ENCODE peak calls at places on chromosomes 2 and 18, in nine cellular contexts. P is BJ; H is cardiac fibroblast; W is GM12865; Q is ovary; R is right lobe of liver; D is CD8-positive, alpha-beta T cell; C is GM12864; T is HFF-Myc. V is an unnamed sample.

GRCh38 chr2:134253804-134254203 is at the start of gene MGAT5:
- DNase-seq in R (no peak), W (peak), C (no peak), H (no peak), D (no peak), Q (no peak), T (no peak), P (no peak), V (no peak)

GRCh38 chr2:239770240-239770639 is 254.9 kb downstream of the NDUFA10 start:
- DNase-seq in C (no peak), R (no peak), D (no peak), H (no peak), Q (no peak), W (no peak), P (no peak), T (no peak), V (no peak)

GRCh38 chr18:45760443-45761036 is 36.6 kb downstream of the SLC14A1 start:
- DNase-seq in R (no peak), T (no peak), D (no peak), Q (no peak), P (no peak), C (no peak), W (no peak), H (no peak), V (no peak)

GRCh38 chr2:172449916-172450550 is 22.6 kb downstream of the ITGA6 start:
- DNase-seq in R (no peak), T (no peak), D (no peak), C (no peak), Q (no peak), P (no peak), W (no peak), H (no peak), V (no peak)

GRCh38 chr2:187541086-187542085 is 12.8 kb downstream of the TFPI start:
- DNase-seq in Q (no peak), T (peak), C (no peak), D (no peak), P (peak), R (no peak), W (no peak), H (peak), V (peak)

GRCh38 chr2:179024445-179024844 is 25.5 kb downstream of the CCDC141 start:
- DNase-seq in C (no peak), T (no peak), D (no peak), H (no peak), P (no peak), R (no peak), Q (no peak), W (peak), V (no peak)

GRCh38 chr2:10873790-10874437 is 37.8 kb upstream of the KCNF1 start:
- DNase-seq in W (peak), H (peak), T (no peak), D (no peak), R (no peak), C (no peak), P (no peak), Q (no peak), V (peak)

GRCh38 chr2:122338000-122338399 is 582.5 kb downstream of the TSN start:
- DNase-seq in Q (no peak), T (no peak), P (no peak), H (no peak), D (no peak), W (no peak), C (no peak), R (no peak), V (no peak)

GRCh38 chr18:49238433-49239042 is 221.9 kb downstream of the DYM start:
- DNase-seq in T (no peak), C (no peak), Q (no peak), R (no peak), W (peak), H (peak), D (no peak), P (no peak), V (no peak)

GRCh38 chr2:217975626-217976025 is 27.2 kb downstream of the TNS1 start:
- DNase-seq in R (no peak), C (no peak), D (no peak), W (no peak), Q (no peak), T (no peak), H (no peak), P (no peak), V (no peak)

GRCh38 chr2:221444106-221444505 is 128.0 kb downstream of the EPHA4 start:
- DNase-seq in H (peak), D (no peak), P (peak), R (no peak), C (no peak), W (no peak), Q (no peak), T (peak), V (no peak)

GRCh38 chr2:215517391-215517790 is 81.5 kb upstream of the FN1 start:
- DNase-seq in D (no peak), T (no peak), H (no peak), C (no peak), Q (no peak), W (no peak), R (no peak), P (no peak), V (no peak)

GRCh38 chr2:39625193-39625926 is 40.4 kb upstream of the TMEM178A start:
- DNase-seq in H (no peak), P (no peak), C (no peak), Q (no peak), T (no peak), R (no peak), W (no peak), D (no peak), V (no peak)

GRCh38 chr2:18156002-18156401 is 277.5 kb downstream of the KCNS3 start:
- DNase-seq in T (no peak), Q (no peak), D (no peak), H (no peak), P (no peak), W (no peak), C (no peak), R (no peak), V (no peak)

GRCh38 chr2:205774028-205774427 is 91.7 kb downstream of the NRP2 start:
- DNase-seq in R (no peak), P (no peak), C (no peak), T (no peak), H (no peak), Q (no peak), W (no peak), D (no peak), V (no peak)

GRCh38 chr2:168622559-168622958 is 166.5 kb downstream of the CERS6 start:
- DNase-seq in D (no peak), H (no peak), Q (no peak), T (no peak), R (no peak), C (no peak), P (no peak), W (no peak), V (no peak)

GRCh38 chr2:30862054-30862651 is 54.9 kb upstream of the CAPN13 start:
- DNase-seq in R (peak), D (no peak), P (peak), T (peak), C (peak), W (peak), Q (no peak), H (peak), V (peak)

GRCh38 chr2:191746306-191746705 is 68.4 kb downstream of the NABP1 start:
- DNase-seq in R (no peak), Q (no peak), C (no peak), W (no peak), H (no peak), P (peak), D (no peak), T (peak), V (no peak)

GRCh38 chr2:100733344-100734187 is 86.4 kb upstream of the NPAS2 start:
- DNase-seq in P (no peak), H (peak), C (no peak), D (no peak), T (no peak), R (peak), Q (no peak), W (no peak), V (no peak)

GRCh38 chr2:7203056-7203467 is 285.9 kb downstream of the RNF144A start:
- DNase-seq in T (peak), P (no peak), R (peak), D (peak), C (peak), W (peak), Q (no peak), H (peak), V (peak)

GRCh38 chr2:182611009-182611408 is 105.0 kb upstream of the DNAJC10 start:
- DNase-seq in R (no peak), P (no peak), D (no peak), T (no peak), H (no peak), W (no peak), C (no peak), Q (no peak), V (no peak)

GRCh38 chr18:58043452-58044369 is at the start of gene NEDD4L:
- DNase-seq in W (peak), Q (peak), P (peak), R (peak), T (peak), D (peak), H (peak), C (peak), V (no peak)

GRCh38 chr2:237262838-237263771 is 150.9 kb downstream of the COL6A3 start:
- DNase-seq in Q (no peak), T (no peak), W (no peak), R (no peak), H (peak), P (peak), D (no peak), C (no peak), V (peak)

GRCh38 chr2:84052043-84052442 is 407.0 kb downstream of the SUCLG1 start:
- DNase-seq in W (no peak), D (no peak), H (no peak), Q (no peak), T (no peak), P (no peak), C (no peak), R (no peak), V (no peak)

GRCh38 chr18:74234326-74235171 is 57.2 kb downstream of the CYB5A start:
- DNase-seq in T (no peak), C (no peak), D (no peak), Q (peak), P (no peak), W (no peak), H (peak), R (no peak), V (no peak)

GRCh38 chr2:106065268-106065982 is 128.7 kb downstream of the UXS1 start:
- DNase-seq in Q (peak), W (no peak), T (no peak), C (no peak), H (no peak), D (no peak), R (no peak), P (no peak), V (no peak)

GRCh38 chr2:106070181-106070580 is 123.9 kb downstream of the UXS1 start:
- DNase-seq in T (no peak), R (no peak), H (no peak), P (no peak), C (no peak), D (no peak), W (no peak), Q (no peak), V (no peak)

GRCh38 chr2:106062627-106063026 is 131.5 kb downstream of the UXS1 start:
- DNase-seq in D (no peak), P (no peak), W (no peak), Q (no peak), H (no peak), C (no peak), R (no peak), T (no peak), V (no peak)

GRCh38 chr2:106068415-106068814 is 125.7 kb downstream of the UXS1 start:
- DNase-seq in Q (no peak), H (no peak), P (no peak), D (no peak), W (no peak), C (no peak), T (no peak), R (no peak), V (no peak)

DNA sequence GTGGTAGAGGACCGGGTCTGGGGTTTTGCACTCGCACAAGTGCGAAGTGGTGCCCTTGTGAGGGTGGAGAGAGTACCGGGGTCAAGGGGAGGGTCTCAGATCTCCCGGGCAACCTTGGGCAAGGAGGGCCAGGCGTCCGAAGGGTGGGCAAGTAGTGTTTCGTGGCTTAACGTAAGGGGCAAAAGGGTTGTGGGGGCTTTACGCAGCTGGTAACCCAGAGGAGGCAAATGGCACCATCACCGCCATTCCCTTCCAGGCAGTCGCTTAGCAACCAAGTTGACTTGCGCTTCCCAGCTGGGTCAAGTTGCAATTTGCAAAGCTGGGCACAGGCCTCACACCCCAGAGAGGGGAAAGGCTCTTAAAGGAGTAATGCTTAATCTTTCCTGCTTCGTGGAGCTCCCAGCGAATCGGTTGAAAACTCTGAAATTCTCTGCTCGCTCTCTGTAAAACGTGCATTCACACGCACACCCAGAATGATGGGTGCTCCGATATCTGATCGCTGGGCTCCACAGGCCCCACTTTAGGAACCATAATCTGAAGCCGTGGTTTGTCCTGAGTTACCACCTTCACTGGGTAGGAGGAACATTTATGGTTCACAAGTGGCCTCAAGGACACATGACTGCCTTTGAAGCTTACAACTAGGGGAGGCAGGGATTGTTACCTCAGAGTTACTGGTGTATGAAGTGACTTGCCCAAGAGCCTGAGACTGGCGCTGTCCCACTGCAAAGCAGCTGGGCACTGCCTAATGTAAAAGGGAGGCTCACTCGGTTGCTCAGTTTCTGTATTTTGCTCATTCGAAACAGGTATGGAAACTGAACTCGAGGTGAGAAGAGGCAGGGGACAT is 127.9 kb downstream of the UXS1 start:
- DNase-seq in Q (no peak), D (no peak), T (no peak), R (no peak), C (no peak), H (no peak), W (no peak), P (no peak), V (no peak)
- H3K4me3 ChIP-seq in Q (peak), D (peak), T (no peak), R (no peak), C (no peak), H (no peak), W (no peak), P (no peak), V (no peak)

DNA sequence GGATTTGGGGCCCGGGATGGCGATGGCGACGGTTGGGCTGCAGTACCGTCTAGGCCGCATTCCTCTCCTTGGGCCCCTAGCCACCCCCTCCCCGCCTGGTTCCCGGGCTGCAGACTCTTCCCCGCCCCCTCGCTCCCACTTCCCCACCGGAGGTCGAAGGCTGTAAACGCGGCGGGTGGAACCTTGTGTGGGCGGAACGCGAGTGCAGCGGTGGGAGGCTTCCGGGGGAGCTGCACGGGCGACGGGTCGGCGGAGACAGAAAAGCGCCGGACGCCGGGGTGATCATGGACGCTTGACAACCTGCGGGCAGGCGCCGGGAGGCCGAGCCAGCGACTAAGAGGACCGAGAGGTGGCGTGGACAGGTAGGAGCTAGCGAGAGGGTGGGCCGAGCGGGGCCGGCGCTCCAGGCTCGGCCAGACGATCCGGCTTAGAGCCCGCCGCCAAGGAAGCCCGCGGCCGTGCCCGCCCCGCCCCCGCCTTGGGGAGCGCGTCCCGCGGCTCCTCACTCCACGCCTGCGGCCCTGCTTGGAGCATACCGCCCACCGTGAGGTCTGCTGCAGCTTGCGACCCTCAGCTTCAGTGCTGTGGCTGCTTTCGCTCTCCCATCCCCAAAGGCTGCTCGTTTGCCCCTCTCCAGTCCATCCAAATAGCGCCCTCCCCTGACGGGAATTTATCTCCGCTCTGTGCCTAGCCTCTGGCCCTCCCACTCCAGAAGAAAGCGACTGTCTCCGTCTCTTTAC is at the start of gene COPS7B:
- DNase-seq in Q (peak), P (no peak), H (peak), W (peak), R (peak), T (peak), D (peak), C (peak), V (no peak)
- TF ChIP-seq CTCF in Q (no peak), P (peak), H (peak), W (peak), R (peak), T (peak), D (peak), C (peak), V (peak)

GRCh38 chr2:157443795-157444642 is at the start of gene CYTIP:
- DNase-seq in Q (no peak), W (peak), T (no peak), D (no peak), H (no peak), C (peak), P (no peak), R (no peak), V (no peak)
- H3K4me3 ChIP-seq in Q (no peak), W (peak), T (no peak), D (peak), H (no peak), C (peak), P (no peak), R (peak), V (no peak)

GRCh38 chr18:6482198-6482977 is 67.7 kb upstream of the L3MBTL4 start:
- DNase-seq in H (peak), C (peak), Q (peak), D (no peak), T (peak), P (no peak), R (peak), W (peak), V (no peak)
- TF ChIP-seq CTCF in H (peak), C (peak), Q (peak), D (no peak), T (peak), P (peak), R (peak), W (peak), V (peak)

DNA sequence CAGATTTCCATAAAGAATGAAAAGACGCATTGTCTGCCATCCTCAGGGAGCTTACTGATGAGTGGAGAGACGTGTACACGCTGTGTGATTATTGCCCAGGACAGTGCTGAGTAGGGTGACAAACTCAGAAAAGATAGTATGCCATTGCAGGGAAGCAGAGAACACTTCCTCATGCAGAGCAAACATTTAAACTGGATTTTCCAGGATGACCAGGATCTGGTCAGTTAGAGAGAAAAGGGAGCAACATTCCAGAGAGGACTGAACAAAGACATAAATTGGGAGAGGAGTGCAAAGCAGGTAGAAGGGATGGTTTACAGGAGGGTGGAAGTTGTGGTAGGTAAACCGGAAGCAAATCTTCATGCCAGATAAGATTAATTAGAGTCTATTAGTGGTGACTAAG is 2.3 kb downstream of the SLC9A2 start:
- DNase-seq in H (no peak), R (no peak), P (no peak), C (no peak), Q (no peak), T (no peak), D (no peak), W (no peak), V (no peak)
- H3K4me3 ChIP-seq in H (no peak), R (no peak), P (no peak), C (no peak), Q (no peak), T (no peak), D (no peak), W (peak), V (no peak)

DNA sequence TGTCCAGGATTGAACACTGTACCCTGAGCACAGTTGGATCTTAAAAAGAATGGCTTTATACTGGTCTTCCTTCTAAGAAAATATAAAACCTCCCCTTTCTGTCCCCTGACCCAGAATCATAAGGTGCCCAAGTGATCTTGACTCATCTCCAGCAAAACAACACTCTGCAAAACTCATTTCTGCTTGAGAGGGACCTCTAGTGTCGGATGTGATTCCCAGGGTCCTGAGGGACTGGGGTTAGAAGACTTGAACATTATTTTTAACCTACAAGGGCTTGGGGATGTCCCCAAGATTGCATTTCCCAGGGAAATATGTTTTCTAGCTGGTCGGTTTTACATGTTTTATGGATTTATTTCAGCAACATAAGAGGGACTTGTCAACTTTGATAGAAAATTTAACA is 1318.5 kb upstream of the CELF4 start:
- DNase-seq in R (no peak), W (no peak), H (no peak), T (no peak), Q (no peak), D (no peak), C (no peak), P (no peak), V (no peak)
- TF ChIP-seq CTCF in R (no peak), W (no peak), H (no peak), T (no peak), Q (no peak), D (no peak), C (no peak), P (no peak), V (no peak)

DNA sequence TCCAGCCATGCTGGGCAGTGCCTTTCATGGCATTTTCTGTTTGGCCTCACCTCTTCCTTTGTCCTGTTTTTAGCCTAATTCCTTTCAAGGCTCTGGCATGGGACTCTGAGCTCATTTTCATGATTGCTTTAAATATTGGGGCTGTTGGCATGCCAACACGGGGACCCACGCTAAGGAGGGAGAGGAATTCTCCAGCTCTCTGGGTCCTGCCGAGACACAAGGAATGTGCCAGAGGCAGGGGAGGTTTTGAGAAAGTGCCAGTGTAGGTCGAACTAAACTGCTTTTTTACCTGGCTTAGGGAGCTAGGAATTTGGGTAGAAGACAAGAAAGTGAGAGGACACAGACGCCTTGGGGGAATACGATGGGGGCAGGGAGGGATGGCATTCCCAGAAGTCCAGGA is 42.3 kb downstream of the RPL37A start:
- DNase-seq in D (no peak), H (no peak), R (no peak), Q (no peak), P (no peak), W (no peak), T (no peak), C (no peak), V (no peak)
- H3K4me3 ChIP-seq in D (no peak), H (no peak), R (no peak), Q (no peak), P (no peak), W (no peak), T (no peak), C (no peak), V (no peak)

V was measured in AG04449.